ENCODE peak calls at places on chromosomes 16 and 17, in four cellular contexts. T is WTC11, N is GM12878, I is K562. B is an unnamed sample.

GRCh38 chr17:60439501-60439900 is 17.2 kb downstream of the CHCT1 start:
- DNase-seq in I (no peak), T (no peak), N (no peak), B (no peak)

GRCh38 chr17:71464241-71464640 is 656.6 kb upstream of the SOX9 start:
- DNase-seq in T (no peak), I (no peak), N (no peak), B (no peak)

GRCh38 chr17:55341432-55341831 is 76.7 kb downstream of the HLF start:
- DNase-seq in N (peak; percentile 27), I (no peak), T (no peak), B (no peak)

GRCh38 chr16:30896203-30896889 is at the start of gene CTF1:
- DNase-seq in I (peak; percentile 86), T (peak; percentile 77), N (no peak), B (peak; percentile 85)

GRCh38 chr17:69762359-69762758 is 312.7 kb upstream of the KCNJ16 start:
- DNase-seq in I (no peak), N (no peak), T (no peak), B (no peak)

GRCh38 chr17:47700471-47701449 is 6.8 kb downstream of the TBKBP1 start:
- DNase-seq in T (no peak), N (no peak), I (no peak), B (no peak)

GRCh38 chr16:31010539-31010938 is at the start of gene STX1B:
- DNase-seq in T (peak; percentile 90), N (no peak), I (no peak), B (peak; percentile 100)

GRCh38 chr17:36937001-36937960 is at the start of gene LHX1:
- DNase-seq in N (no peak), T (peak; percentile 54), I (no peak), B (peak; percentile 65)

GRCh38 chr17:63173903-63174302 is 207.9 kb downstream of the TANC2 start:
- DNase-seq in N (no peak), I (no peak), T (no peak), B (no peak)

GRCh38 chr17:63542218-63542545 is 8.1 kb upstream of the DCAF7 start:
- DNase-seq in N (no peak), I (no peak), T (no peak), B (peak; percentile 12)

GRCh38 chr17:73489333-73489732 is 154.9 kb downstream of the SDK2 start:
- DNase-seq in N (no peak), I (no peak), T (no peak), B (peak; percentile 77)

GRCh38 chr16:3959148-3959547 is 78.6 kb upstream of the CREBBP start:
- DNase-seq in N (no peak), T (no peak), I (no peak), B (no peak)

GRCh38 chr17:21183468-21183867 is 30.5 kb downstream of the TMEM11 start:
- DNase-seq in I (no peak), N (no peak), T (no peak), B (no peak)

GRCh38 chr17:46766493-46767491 is 51.7 kb downstream of the WNT3 start:
- DNase-seq in I (no peak), N (no peak), T (no peak), B (peak; percentile 49)

GRCh38 chr17:5097101-5097834 is 14.4 kb downstream of the ZNF232 start:
- DNase-seq in T (peak; percentile 92), I (no peak), N (no peak), B (peak; percentile 72)

GRCh38 chr17:3879181-3879580 is 13.7 kb downstream of the CAMKK1 start:
- DNase-seq in I (no peak), N (no peak), T (no peak), B (peak; percentile 85)

GRCh38 chr17:72657467-72658317 is 434.8 kb downstream of the SLC39A11 start:
- DNase-seq in N (no peak), T (peak; percentile 27), I (no peak), B (no peak)

GRCh38 chr16:46765050-46765449 is 16.9 kb upstream of the MYLK3 start:
- DNase-seq in I (no peak), T (no peak), N (no peak), B (no peak)

GRCh38 chr16:67542464-67542863 is 13.8 kb downstream of the RIPOR1 start:
- DNase-seq in N (no peak), I (peak; percentile 87), T (peak; percentile 47), B (peak; percentile 85)

GRCh38 chr17:3904486-3904885 is 11.6 kb upstream of the CAMKK1 start:
- DNase-seq in N (no peak), I (no peak), T (no peak), B (no peak)

DNA sequence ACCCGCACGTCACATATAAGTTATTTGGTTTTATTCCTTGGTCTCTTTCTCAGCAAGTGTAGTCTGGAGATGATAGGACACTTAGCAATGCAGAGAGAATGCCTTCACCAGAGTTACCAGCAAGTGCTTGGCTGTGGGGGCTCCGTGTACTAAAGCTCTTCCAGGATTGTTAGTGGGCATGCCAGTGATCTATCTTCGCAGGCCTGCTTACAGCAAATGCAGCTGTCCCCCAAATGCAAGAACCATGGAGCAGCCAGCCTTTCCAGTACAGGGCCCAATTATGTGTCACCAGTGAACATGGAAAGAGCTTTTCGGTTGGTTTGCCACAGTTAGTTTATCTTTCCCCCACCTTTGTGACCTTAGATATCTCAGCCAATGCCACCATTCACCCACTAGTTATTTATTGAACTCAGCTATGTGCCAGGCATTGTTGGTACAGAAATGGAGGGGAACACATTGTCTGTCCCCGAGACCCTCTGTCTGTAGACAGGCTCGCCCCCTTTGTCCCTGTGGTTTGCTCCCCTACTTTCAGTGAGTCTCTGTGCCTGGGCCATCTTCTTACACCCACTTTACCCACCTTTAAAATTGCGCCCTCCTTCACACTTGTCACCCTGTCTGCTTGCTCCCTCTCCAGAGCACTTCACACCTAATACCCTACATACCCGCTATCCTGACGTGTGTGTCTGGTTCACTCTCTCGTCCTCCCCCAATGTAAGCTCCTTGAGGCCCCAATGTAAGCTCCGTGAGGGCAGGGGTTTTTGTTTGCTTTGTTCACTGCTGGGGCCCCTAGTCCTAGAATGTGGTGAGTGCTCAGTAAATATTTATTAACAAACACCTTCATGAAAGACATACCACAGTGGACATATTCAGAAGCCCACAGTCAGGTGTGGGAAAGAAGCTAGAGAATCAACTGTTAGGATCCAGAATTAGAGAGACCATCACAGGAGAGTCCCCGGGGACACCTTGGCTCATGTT is 13.3 kb downstream of the USP10 start:
- DNase-seq in T (no peak), N (no peak), I (no peak), B (no peak)
- TF ChIP-seq USF1 in T (no peak), N (no peak), I (no peak), B (no peak)

GRCh38 chr16:72188512-72188911 is 16.6 kb upstream of the PMFBP1 start:
- DNase-seq in T (no peak), I (no peak), N (no peak), B (no peak)
- TF ChIP-seq USF1 in T (no peak), I (no peak), N (no peak), B (no peak)

GRCh38 chr16:71384073-71384724 is 25.7 kb downstream of the CALB2 start:
- DNase-seq in N (no peak), T (no peak), I (no peak), B (no peak)

GRCh38 chr16:71387045-71387871 is 28.7 kb downstream of the CALB2 start:
- DNase-seq in I (no peak), T (no peak), N (no peak), B (no peak)

GRCh38 chr16:71380831-71381230 is 22.3 kb downstream of the CALB2 start:
- DNase-seq in T (no peak), N (no peak), I (no peak), B (no peak)

DNA sequence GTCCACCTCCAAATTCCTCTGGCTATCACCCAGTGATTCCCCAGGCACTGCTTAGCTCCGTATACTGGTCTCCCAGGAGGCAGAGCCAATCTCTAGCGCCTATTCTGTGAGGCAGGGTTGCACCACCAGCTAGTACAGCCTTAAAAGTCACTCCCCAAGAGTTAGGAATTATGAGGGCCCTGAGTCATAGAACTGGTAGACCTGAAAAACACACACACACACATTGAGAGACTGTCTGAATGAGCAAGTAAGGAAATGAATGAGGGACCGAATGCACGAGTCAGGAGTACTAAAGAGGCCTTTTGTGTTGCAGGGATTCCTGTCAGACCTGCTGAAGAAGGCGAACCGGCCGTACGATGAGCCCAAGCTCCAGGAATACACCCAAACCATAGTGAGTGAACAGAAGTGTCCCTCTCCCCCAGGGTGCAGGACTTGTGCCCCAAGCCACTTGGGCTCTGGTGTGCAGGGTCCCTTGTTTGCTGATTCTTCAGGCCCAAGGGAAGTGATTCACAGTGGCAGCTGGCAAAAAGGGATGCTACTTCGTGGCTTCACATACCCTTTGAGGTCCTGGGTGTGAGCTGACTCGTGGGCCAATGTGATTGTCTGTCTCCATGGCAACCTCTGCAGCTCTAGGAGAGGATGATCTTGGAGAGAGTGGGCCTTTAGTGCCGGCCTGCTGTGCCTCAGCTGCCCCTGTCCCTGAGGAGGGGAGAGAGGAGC is 24.7 kb downstream of the CALB2 start:
- DNase-seq in N (no peak), T (no peak), I (no peak), B (no peak)
- TF ChIP-seq USF1 in N (no peak), T (no peak), I (no peak), B (no peak)

GRCh38 chr17:33749171-33749570 is 456.1 kb upstream of the ASIC2 start:
- DNase-seq in N (no peak), T (no peak), I (no peak), B (no peak)

GRCh38 chr17:33753452-33753851 is 460.4 kb upstream of the ASIC2 start:
- DNase-seq in N (no peak), I (no peak), T (no peak), B (no peak)

GRCh38 chr17:33756021-33756420 is 462.9 kb upstream of the ASIC2 start:
- DNase-seq in I (no peak), N (no peak), T (no peak), B (no peak)

GRCh38 chr17:33750943-33751701 is 458.0 kb upstream of the ASIC2 start:
- DNase-seq in N (peak; percentile 16), I (peak; percentile 51), T (peak; percentile 78), B (peak; percentile 74)

GRCh38 chr17:33751702-33752065 is 458.6 kb upstream of the ASIC2 start:
- DNase-seq in T (peak; percentile 53), N (no peak), I (no peak), B (no peak)
- TF ChIP-seq USF1 in T (no peak), N (no peak), I (no peak), B (no peak)

GRCh38 chr16:84925773-84926372 is 85.5 kb downstream of the ZDHHC7 start:
- DNase-seq in I (no peak), T (no peak), N (no peak), B (no peak)

GRCh38 chr16:84927621-84928591 is 83.4 kb downstream of the ZDHHC7 start:
- DNase-seq in N (no peak), T (no peak), I (no peak), B (no peak)

GRCh38 chr16:84926462-84926861 is 84.9 kb downstream of the ZDHHC7 start:
- DNase-seq in N (no peak), I (no peak), T (no peak), B (no peak)

GRCh38 chr16:84924339-84925091 is 86.8 kb downstream of the ZDHHC7 start:
- DNase-seq in N (no peak), I (peak; percentile 50), T (no peak), B (no peak)

DNA sequence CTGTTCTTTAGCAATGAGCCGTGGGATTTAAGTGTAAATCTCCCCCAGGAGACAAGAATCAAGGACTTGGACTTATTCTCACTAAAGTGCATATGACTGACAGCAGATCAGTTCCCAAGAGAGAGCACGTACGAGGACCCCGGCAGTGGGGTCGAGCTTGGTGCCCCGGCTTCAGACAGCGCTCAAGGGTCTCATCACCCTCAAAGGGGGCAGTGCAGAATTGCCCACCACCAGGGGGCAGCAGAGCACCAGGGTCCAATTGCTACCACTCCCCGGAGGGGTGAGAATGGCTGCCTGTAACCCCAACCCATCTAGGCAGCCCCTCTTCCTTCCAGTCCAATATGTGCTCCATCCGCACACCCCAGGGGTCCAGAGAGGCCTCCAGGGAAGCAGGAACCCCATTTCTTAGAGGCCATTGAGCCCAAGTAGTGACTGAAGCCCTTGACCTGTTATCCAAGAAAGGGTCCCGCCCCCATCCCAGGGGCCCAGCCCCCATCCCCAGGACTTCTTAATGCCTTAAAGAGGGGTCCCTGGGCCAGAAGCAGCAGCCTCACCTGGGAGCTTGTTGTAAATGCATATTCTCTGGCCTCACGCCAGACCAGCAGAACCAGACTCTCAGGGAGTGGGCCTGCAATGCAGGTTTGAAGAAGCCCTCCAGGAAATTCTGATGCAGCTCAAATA is 86.1 kb downstream of the ZDHHC7 start:
- DNase-seq in I (peak; percentile 86), N (no peak), T (peak; percentile 94), B (peak; percentile 56)
- TF ChIP-seq USF1 in I (no peak), N (no peak), T (no peak), B (no peak)

B was measured in SK-N-SH.